ENCODE peak calls at places on chromosomes 11 and 22, in four cellular contexts. P is uterus, W is IMR-90, C is breast epithelium. X is an unnamed sample.

GRCh38 chr11:27882066-27882697 is 181.9 kb upstream of the BDNF start:
- DNase-seq in P (no peak), W (peak), C (no peak), X (no peak)

GRCh38 chr11:111379500-111380136 is 543 bp upstream of the POU2AF1 start:
- DNase-seq in P (no peak), W (no peak), C (no peak), X (no peak)

GRCh38 chr11:69413015-69413801 is 68.3 kb upstream of the LINC01488 start:
- DNase-seq in P (no peak), W (no peak), C (no peak), X (no peak)

GRCh38 chr11:115384236-115384635 is 120.0 kb downstream of the CADM1 start:
- DNase-seq in P (no peak), W (no peak), C (no peak), X (no peak)

GRCh38 chr11:64117763-64118459 is 48.0 kb downstream of the MACROD1 start:
- DNase-seq in P (no peak), W (no peak), C (no peak), X (no peak)

GRCh38 chr11:8722156-8722555 is 39.6 kb downstream of the RPL27A start:
- DNase-seq in P (no peak), W (peak), C (no peak), X (no peak)

GRCh38 chr22:39207141-39208012 is 37.4 kb downstream of the PDGFB start:
- DNase-seq in P (peak), W (peak), C (no peak), X (no peak)

GRCh38 chr11:73478737-73479347 is 102.6 kb downstream of the RELT start:
- DNase-seq in P (no peak), W (peak), C (no peak), X (peak)

GRCh38 chr11:128151338-128151737 is 436.0 kb downstream of the ETS1 start:
- DNase-seq in P (no peak), W (no peak), C (no peak), X (no peak)

GRCh38 chr11:59918987-59919589 is 19.1 kb upstream of the OOSP1 start:
- DNase-seq in P (no peak), W (peak), C (no peak), X (no peak)

GRCh38 chr11:121595717-121596156 is 143.0 kb upstream of the SORL1-AS1 start:
- DNase-seq in P (peak), W (peak), C (no peak), X (peak)

GRCh38 chr11:102843474-102843873 is at the start of gene MMP3:
- DNase-seq in P (no peak), W (peak), C (no peak), X (no peak)

GRCh38 chr11:122167100-122167499 is 51.1 kb upstream of the BLID start:
- DNase-seq in P (no peak), W (peak), C (no peak), X (no peak)

GRCh38 chr11:113694390-113694789 is 11.7 kb downstream of the TMPRSS5 start:
- DNase-seq in P (no peak), W (no peak), C (no peak), X (no peak)

GRCh38 chr22:19891350-19892248 is 36.9 kb upstream of the GNB1L start:
- DNase-seq in P (peak), W (peak), C (no peak), X (peak)

GRCh38 chr11:27094062-27094587 is 53.5 kb downstream of the BBOX1 start:
- DNase-seq in P (no peak), W (no peak), C (no peak), X (no peak)

GRCh38 chr11:47667135-47667534 is 24.8 kb upstream of the MTCH2 start:
- DNase-seq in P (no peak), W (peak), C (no peak), X (no peak)

GRCh38 chr22:46105494-46106278 is 44.6 kb upstream of the PPARA start:
- DNase-seq in P (peak), W (peak), C (peak), X (no peak)

GRCh38 chr22:25709758-25710157 is 32.2 kb upstream of the MYO18B start:
- DNase-seq in P (no peak), W (no peak), C (no peak), X (no peak)

GRCh38 chr22:39624501-39624821 is 53.9 kb downstream of the CACNA1I start:
- DNase-seq in P (no peak), W (no peak), C (no peak), X (no peak)

GRCh38 chr11:76577921-76578654 is 92.5 kb downstream of the LRRC32 start:
- DNase-seq in P (no peak), W (no peak), C (no peak), X (no peak)

GRCh38 chr22:44700456-44700855 is 1.5 kb upstream of the PRR5 start:
- DNase-seq in P (no peak), W (peak), C (no peak), X (no peak)

GRCh38 chr22:25146311-25146710 is 53.3 kb upstream of the CRYBB3 start:
- DNase-seq in P (no peak), W (no peak), C (no peak), X (no peak)

GRCh38 chr11:61737131-61737530 is 15.3 kb upstream of the MYRF start:
- DNase-seq in P (no peak), W (no peak), C (no peak), X (no peak)

GRCh38 chr11:69300124-69301032 is 6.4 kb downstream of the MYEOV start:
- DNase-seq in P (no peak), W (peak), C (no peak), X (no peak)

GRCh38 chr22:44088976-44089570 is 65.0 kb downstream of the PARVB start:
- DNase-seq in P (no peak), W (peak), C (peak), X (peak)

GRCh38 chr22:21984793-21985192 is 2.2 kb upstream of the TOP3B start:
- DNase-seq in P (no peak), W (peak), C (no peak), X (no peak)

GRCh38 chr11:134552749-134553148 is 140.7 kb upstream of the B3GAT1 start:
- DNase-seq in P (no peak), W (no peak), C (no peak), X (no peak)

GRCh38 chr11:10625982-10626311 is 57.5 kb upstream of the LYVE1 start:
- DNase-seq in P (no peak), W (no peak), C (no peak), X (no peak)

GRCh38 chr11:77167111-77167626 is 39.1 kb downstream of the MYO7A start:
- DNase-seq in P (no peak), W (no peak), C (no peak), X (no peak)

GRCh38 chr11:104332110-104332509 is 168.2 kb upstream of the PDGFD start:
- DNase-seq in P (no peak), W (no peak), C (no peak), X (no peak)

DNA sequence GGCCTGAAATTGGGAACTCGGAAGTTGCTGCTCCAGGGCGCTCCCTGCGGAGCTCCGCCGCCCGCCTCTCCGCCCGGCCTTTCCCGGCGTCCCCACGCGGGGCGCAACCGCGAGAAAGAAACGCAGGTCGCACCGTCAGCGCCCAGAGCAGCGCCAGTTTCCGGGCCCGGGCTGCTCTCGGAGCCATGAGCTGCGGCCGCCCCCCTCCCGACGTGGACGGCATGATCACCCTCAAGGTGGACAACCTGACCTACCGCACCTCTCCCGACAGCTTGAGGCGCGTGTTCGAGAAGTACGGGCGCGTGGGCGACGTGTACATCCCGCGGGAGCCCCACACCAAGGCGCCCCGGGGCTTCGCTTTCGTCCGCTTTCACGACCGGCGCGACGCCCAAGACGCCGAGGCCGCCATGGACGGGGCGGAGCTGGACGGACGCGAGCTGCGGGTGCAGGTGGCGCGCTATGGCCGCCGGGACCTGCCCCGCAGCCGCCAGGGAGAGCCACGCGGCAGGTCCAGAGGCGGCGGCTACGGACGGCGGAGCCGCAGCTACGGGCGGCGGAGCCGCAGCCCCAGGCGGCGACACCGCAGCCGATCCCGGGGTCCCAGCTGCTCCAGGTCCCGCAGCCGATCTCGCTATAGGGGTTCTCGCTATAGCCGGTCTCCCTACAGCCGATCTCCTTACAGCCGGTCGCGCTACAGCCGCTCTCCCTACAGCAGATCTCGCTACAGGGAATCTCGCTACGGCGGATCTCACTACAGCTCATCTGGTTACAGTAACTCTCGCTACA is 516 bp downstream of the SRSF8 start:
- DNase-seq in P (peak), W (peak), C (peak), X (no peak)
- TF ChIP-seq POLR2A in P (peak), W (peak), C (peak), X (no peak)

DNA sequence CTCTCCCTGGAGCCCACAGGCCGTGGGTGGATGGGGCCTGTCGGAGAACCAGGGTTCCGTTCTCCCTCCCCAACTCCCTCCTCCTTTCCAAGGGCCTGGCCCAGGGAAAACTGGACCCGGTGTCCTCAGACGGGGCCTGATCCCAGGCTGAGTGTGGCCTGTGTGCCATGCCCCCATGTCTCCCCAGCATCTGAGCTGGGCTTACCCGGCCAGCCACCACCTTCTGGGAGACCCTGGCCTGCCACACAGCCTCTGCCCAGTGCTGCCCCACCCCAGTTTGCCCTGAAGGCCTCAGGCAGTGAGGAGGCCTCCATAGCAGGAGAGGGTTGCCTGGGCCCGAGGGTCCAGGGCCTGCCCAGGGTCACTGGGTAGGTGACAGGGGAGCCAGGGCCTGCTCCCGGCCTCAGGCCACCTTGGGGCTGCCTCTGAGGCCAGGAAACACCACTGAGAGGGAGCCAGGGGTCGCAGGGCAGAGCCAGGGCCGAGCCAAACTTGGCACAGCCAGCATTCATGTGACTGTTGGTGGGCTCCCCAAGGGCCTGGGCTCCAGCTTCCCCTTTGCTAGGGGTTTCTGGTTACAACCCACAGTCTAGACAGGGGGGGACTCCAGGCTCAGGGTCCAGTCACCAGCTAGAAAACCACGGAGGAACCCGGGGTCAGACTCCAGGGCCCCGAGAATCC is 585 bp upstream of the IFITM10 start:
- DNase-seq in P (no peak), W (no peak), C (no peak), X (no peak)
- TF ChIP-seq POLR2A in P (no peak), W (no peak), C (no peak), X (peak)

GRCh38 chr22:23401910-23402274 is 178.2 kb downstream of the IGLL1 start:
- DNase-seq in P (no peak), W (no peak), C (no peak), X (no peak)

GRCh38 chr22:23403720-23404688 is 176.1 kb downstream of the IGLL1 start:
- DNase-seq in P (no peak), W (no peak), C (no peak), X (no peak)

GRCh38 chr22:23401111-23401909 is 178.8 kb downstream of the IGLL1 start:
- DNase-seq in P (no peak), W (peak), C (peak), X (peak)

GRCh38 chr22:23403152-23403719 is 176.9 kb downstream of the IGLL1 start:
- DNase-seq in P (no peak), W (no peak), C (no peak), X (no peak)

DNA sequence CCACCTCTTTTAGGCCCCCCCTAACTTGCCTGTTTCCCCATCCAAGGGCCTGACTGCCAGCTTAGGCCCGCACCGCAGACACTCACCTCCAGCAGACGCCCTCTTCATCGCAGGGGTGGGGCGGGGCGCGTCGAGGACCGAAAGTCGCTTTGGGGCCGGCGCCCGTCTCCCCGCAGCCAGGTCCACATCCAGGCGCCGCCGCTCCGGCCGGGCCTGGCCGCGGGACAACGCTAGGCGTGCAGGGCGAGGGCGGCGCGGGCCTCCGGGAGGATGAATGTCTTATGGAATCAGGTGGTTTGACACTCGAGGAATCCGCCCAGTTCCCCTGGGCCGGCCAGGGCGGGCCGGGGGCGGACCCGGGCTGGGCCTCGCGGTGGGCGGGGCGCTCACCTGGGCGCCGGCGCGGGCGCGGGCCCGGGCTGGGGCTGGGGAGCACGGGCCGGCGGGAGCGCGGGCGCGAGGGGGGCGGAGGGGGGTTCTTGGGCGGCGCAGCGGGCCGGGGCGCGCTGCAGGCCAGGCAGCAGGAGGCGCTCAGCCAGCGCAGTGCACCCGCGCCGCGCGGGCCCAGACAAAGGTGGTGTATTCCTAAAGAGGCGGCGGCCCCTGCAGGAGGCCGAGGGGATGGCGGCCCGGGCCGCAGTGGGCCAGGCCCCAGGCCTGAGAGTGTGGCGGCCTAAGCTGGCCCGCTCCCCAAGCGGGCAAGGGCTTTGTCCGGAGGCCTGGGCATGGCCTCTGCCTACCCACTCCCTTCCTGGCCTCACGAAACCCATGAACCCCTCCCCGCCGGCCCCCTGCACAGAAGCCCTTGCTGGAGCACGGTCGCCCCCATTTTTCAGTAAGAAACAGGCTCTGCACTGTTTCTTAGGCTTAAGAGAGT is 177.6 kb downstream of the IGLL1 start:
- DNase-seq in P (no peak), W (peak), C (peak), X (peak)
- TF ChIP-seq POLR2A in P (no peak), W (no peak), C (no peak), X (no peak)

DNA sequence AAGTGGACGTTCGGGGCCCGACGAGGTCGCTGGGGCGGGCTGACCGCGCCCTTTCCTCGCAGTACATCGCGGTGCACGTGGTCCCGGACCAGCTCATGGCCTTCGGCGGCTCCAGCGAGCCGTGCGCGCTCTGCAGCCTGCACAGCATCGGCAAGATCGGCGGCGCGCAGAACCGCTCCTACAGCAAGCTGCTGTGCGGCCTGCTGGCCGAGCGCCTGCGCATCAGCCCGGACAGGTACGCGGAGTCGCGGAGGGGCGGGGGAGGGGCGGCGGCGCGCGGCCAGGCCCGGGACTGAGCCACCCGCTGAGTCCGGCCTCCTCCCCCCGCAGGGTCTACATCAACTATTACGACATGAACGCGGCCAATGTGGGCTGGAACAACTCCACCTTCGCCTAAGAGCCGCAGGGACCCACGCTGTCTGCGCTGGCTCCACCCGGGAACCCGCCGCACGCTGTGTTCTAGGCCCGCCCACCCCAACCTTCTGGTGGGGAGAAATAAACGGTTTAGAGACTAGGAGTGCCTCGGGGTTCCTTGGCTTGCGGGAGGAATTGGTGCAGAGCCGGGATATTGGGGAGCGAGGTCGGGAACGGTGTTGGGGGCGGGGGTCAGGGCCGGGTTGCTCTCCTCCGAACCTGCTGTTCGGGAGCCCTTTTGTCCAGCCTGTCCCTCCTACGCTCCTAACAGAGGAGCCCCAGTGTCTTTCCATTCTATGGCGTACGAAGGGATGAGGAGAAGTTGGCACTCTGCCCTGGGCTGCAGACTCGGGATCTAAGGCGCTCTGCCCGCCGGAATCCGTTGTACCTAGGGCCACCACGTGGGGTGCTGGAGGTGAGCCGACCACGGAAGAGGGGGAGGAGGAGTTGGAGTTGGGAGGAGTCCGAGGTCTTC is 771 bp downstream of the MIF start:
- DNase-seq in P (peak), W (peak), C (peak), X (no peak)
- TF ChIP-seq POLR2A in P (no peak), W (no peak), C (no peak), X (no peak)